ENCODE peak calls at places on chromosomes 12 and 14, in seven cellular contexts. One of them, this sample, is unnamed.

GRCh38 chr12:76242813-76243540 is 105.2 kb downstream of the BBS10 start:
- DNase-seq in epithelial cell of esophagus: no peak
- DNase-seq in BJ: no peak
- DNase-seq in ovary: no peak
- DNase-seq in left ventricle myocardium inferior: no peak
- DNase-seq in neural crest cell: no peak
- DNase-seq in SK-N-SH: no peak
- DNase-seq in this sample: no peak

GRCh38 chr12:14395059-14395778 is 29.7 kb downstream of the ATF7IP start:
- DNase-seq in epithelial cell of esophagus: no peak
- DNase-seq in BJ: no peak
- DNase-seq in ovary: no peak
- DNase-seq in left ventricle myocardium inferior: no peak
- DNase-seq in neural crest cell: no peak
- DNase-seq in SK-N-SH: no peak
- DNase-seq in this sample: no peak

GRCh38 chr12:17357396-17357795 is 732.6 kb downstream of the RERGL start:
- DNase-seq in epithelial cell of esophagus: no peak
- DNase-seq in BJ: no peak
- DNase-seq in ovary: no peak
- DNase-seq in left ventricle myocardium inferior: no peak
- DNase-seq in neural crest cell: no peak
- DNase-seq in SK-N-SH: no peak
- DNase-seq in this sample: peak; percentile 7

GRCh38 chr12:32140867-32141266 is 34.2 kb downstream of the BICD1 start:
- DNase-seq in epithelial cell of esophagus: no peak
- DNase-seq in BJ: no peak
- DNase-seq in ovary: no peak
- DNase-seq in left ventricle myocardium inferior: no peak
- DNase-seq in neural crest cell: no peak
- DNase-seq in SK-N-SH: no peak
- DNase-seq in this sample: no peak

GRCh38 chr12:75666980-75667359 is 155.6 kb upstream of the KRR1 start:
- DNase-seq in epithelial cell of esophagus: no peak
- DNase-seq in BJ: peak; percentile 35
- DNase-seq in ovary: no peak
- DNase-seq in left ventricle myocardium inferior: no peak
- DNase-seq in neural crest cell: no peak
- DNase-seq in SK-N-SH: no peak
- DNase-seq in this sample: no peak

GRCh38 chr12:4214912-4215861 is 58.4 kb upstream of the CCND2 start:
- DNase-seq in epithelial cell of esophagus: peak; percentile 64
- DNase-seq in BJ: no peak
- DNase-seq in ovary: no peak
- DNase-seq in left ventricle myocardium inferior: peak; percentile 71
- DNase-seq in neural crest cell: no peak
- DNase-seq in SK-N-SH: no peak
- DNase-seq in this sample: no peak

GRCh38 chr14:38129192-38129591 is 78.5 kb upstream of the SSTR1 start:
- DNase-seq in epithelial cell of esophagus: no peak
- DNase-seq in BJ: no peak
- DNase-seq in ovary: no peak
- DNase-seq in left ventricle myocardium inferior: no peak
- DNase-seq in neural crest cell: no peak
- DNase-seq in SK-N-SH: no peak
- DNase-seq in this sample: no peak

GRCh38 chr14:95255487-95255886 is 64.2 kb downstream of the CLMN start:
- DNase-seq in epithelial cell of esophagus: peak; percentile 93
- DNase-seq in BJ: no peak
- DNase-seq in ovary: no peak
- DNase-seq in left ventricle myocardium inferior: no peak
- DNase-seq in neural crest cell: peak; percentile 58
- DNase-seq in SK-N-SH: no peak
- DNase-seq in this sample: peak; percentile 57

GRCh38 chr12:95215925-95216324 is 1.3 kb downstream of the FGD6 start:
- DNase-seq in epithelial cell of esophagus: peak; percentile 67
- DNase-seq in BJ: no peak
- DNase-seq in ovary: no peak
- DNase-seq in left ventricle myocardium inferior: no peak
- DNase-seq in neural crest cell: no peak
- DNase-seq in SK-N-SH: no peak
- DNase-seq in this sample: no peak

GRCh38 chr12:4604684-4605193 is 42.7 kb downstream of the DYRK4 start:
- DNase-seq in epithelial cell of esophagus: peak; percentile 91
- DNase-seq in BJ: peak; percentile 44
- DNase-seq in ovary: peak; percentile 70
- DNase-seq in left ventricle myocardium inferior: peak; percentile 64
- DNase-seq in neural crest cell: peak; percentile 80
- DNase-seq in SK-N-SH: peak; percentile 72
- DNase-seq in this sample: peak; percentile 81

GRCh38 chr12:55993454-55993853 is 3.6 kb upstream of the SUOX start:
- DNase-seq in epithelial cell of esophagus: no peak
- DNase-seq in BJ: no peak
- DNase-seq in ovary: no peak
- DNase-seq in left ventricle myocardium inferior: no peak
- DNase-seq in neural crest cell: no peak
- DNase-seq in SK-N-SH: no peak
- DNase-seq in this sample: no peak

GRCh38 chr12:39619660-39620433 is at the start of gene ABCD2:
- DNase-seq in epithelial cell of esophagus: peak; percentile 60
- DNase-seq in BJ: peak; percentile 29
- DNase-seq in ovary: peak; percentile 32
- DNase-seq in left ventricle myocardium inferior: peak; percentile 69
- DNase-seq in neural crest cell: peak; percentile 62
- DNase-seq in SK-N-SH: peak; percentile 73
- DNase-seq in this sample: peak; percentile 66

GRCh38 chr12:2092890-2093289 is 40.1 kb downstream of the CACNA1C start:
- DNase-seq in epithelial cell of esophagus: no peak
- DNase-seq in BJ: no peak
- DNase-seq in ovary: no peak
- DNase-seq in left ventricle myocardium inferior: peak; percentile 61
- DNase-seq in neural crest cell: no peak
- DNase-seq in SK-N-SH: no peak
- DNase-seq in this sample: no peak

GRCh38 chr12:5402536-5402935 is 29.4 kb upstream of the NTF3 start:
- DNase-seq in epithelial cell of esophagus: no peak
- DNase-seq in BJ: no peak
- DNase-seq in ovary: no peak
- DNase-seq in left ventricle myocardium inferior: no peak
- DNase-seq in neural crest cell: no peak
- DNase-seq in SK-N-SH: no peak
- DNase-seq in this sample: no peak

GRCh38 chr12:28164644-28165313 is 25.5 kb upstream of the CCDC91 start:
- DNase-seq in epithelial cell of esophagus: peak; percentile 43
- DNase-seq in BJ: no peak
- DNase-seq in ovary: no peak
- DNase-seq in left ventricle myocardium inferior: no peak
- DNase-seq in neural crest cell: no peak
- DNase-seq in SK-N-SH: no peak
- DNase-seq in this sample: no peak

GRCh38 chr12:120190386-120190785 is 4.1 kb downstream of the GCN1 start:
- DNase-seq in epithelial cell of esophagus: no peak
- DNase-seq in BJ: no peak
- DNase-seq in ovary: no peak
- DNase-seq in left ventricle myocardium inferior: no peak
- DNase-seq in neural crest cell: no peak
- DNase-seq in SK-N-SH: no peak
- DNase-seq in this sample: no peak

GRCh38 chr12:96401061-96401871 is 1.0 kb upstream of the CDK17 start:
- DNase-seq in epithelial cell of esophagus: peak; percentile 62
- DNase-seq in BJ: peak; percentile 60
- DNase-seq in ovary: no peak
- DNase-seq in left ventricle myocardium inferior: no peak
- DNase-seq in neural crest cell: no peak
- DNase-seq in SK-N-SH: peak; percentile 52
- DNase-seq in this sample: no peak

GRCh38 chr14:76267322-76268012 is 108.5 kb upstream of the ESRRB start:
- DNase-seq in epithelial cell of esophagus: peak; percentile 10
- DNase-seq in BJ: no peak
- DNase-seq in ovary: peak; percentile 70
- DNase-seq in left ventricle myocardium inferior: peak; percentile 68
- DNase-seq in neural crest cell: peak; percentile 24
- DNase-seq in SK-N-SH: peak; percentile 73
- DNase-seq in this sample: peak; percentile 50

GRCh38 chr12:56808954-56809353 is 45.8 kb downstream of the HSD17B6 start:
- DNase-seq in epithelial cell of esophagus: peak; percentile 14
- DNase-seq in BJ: no peak
- DNase-seq in ovary: no peak
- DNase-seq in left ventricle myocardium inferior: no peak
- DNase-seq in neural crest cell: no peak
- DNase-seq in SK-N-SH: no peak
- DNase-seq in this sample: no peak

GRCh38 chr12:53586745-53587144 is 39.4 kb downstream of the ATF7 start:
- DNase-seq in epithelial cell of esophagus: peak; percentile 18
- DNase-seq in BJ: no peak
- DNase-seq in ovary: no peak
- DNase-seq in left ventricle myocardium inferior: no peak
- DNase-seq in neural crest cell: no peak
- DNase-seq in SK-N-SH: no peak
- DNase-seq in this sample: no peak

GRCh38 chr12:67241482-67241881 is 27.7 kb upstream of the CAND1 start:
- DNase-seq in epithelial cell of esophagus: peak; percentile 24
- DNase-seq in BJ: no peak
- DNase-seq in ovary: no peak
- DNase-seq in left ventricle myocardium inferior: no peak
- DNase-seq in neural crest cell: no peak
- DNase-seq in SK-N-SH: no peak
- DNase-seq in this sample: no peak

GRCh38 chr14:99793213-99794155 is at the start of gene EML1:
- DNase-seq in epithelial cell of esophagus: peak; percentile 66
- DNase-seq in BJ: no peak
- DNase-seq in ovary: peak; percentile 90
- DNase-seq in left ventricle myocardium inferior: peak; percentile 82
- DNase-seq in neural crest cell: peak; percentile 77
- DNase-seq in SK-N-SH: peak; percentile 99
- DNase-seq in this sample: peak; percentile 94

GRCh38 chr14:43184540-43184939 is 1322.5 kb downstream of the FSCB start:
- DNase-seq in epithelial cell of esophagus: no peak
- DNase-seq in BJ: no peak
- DNase-seq in ovary: no peak
- DNase-seq in left ventricle myocardium inferior: no peak
- DNase-seq in neural crest cell: no peak
- DNase-seq in SK-N-SH: no peak
- DNase-seq in this sample: no peak

GRCh38 chr12:82968644-82969339 is 282.1 kb downstream of the TMTC2 start:
- DNase-seq in epithelial cell of esophagus: no peak
- DNase-seq in BJ: no peak
- DNase-seq in ovary: no peak
- DNase-seq in left ventricle myocardium inferior: no peak
- DNase-seq in neural crest cell: no peak
- DNase-seq in SK-N-SH: peak; percentile 63
- DNase-seq in this sample: no peak

GRCh38 chr12:132239796-132240668 is 89.4 kb downstream of the GALNT9 start:
- DNase-seq in epithelial cell of esophagus: no peak
- DNase-seq in BJ: no peak
- DNase-seq in ovary: no peak
- DNase-seq in left ventricle myocardium inferior: no peak
- DNase-seq in neural crest cell: no peak
- DNase-seq in SK-N-SH: no peak
- DNase-seq in this sample: no peak

GRCh38 chr12:89692442-89692841 is 16.2 kb downstream of the ATP2B1 start:
- DNase-seq in epithelial cell of esophagus: no peak
- DNase-seq in BJ: no peak
- DNase-seq in ovary: no peak
- DNase-seq in left ventricle myocardium inferior: no peak
- DNase-seq in neural crest cell: no peak
- DNase-seq in SK-N-SH: no peak
- DNase-seq in this sample: no peak

GRCh38 chr12:89695100-89695499 is 13.5 kb downstream of the ATP2B1 start:
- DNase-seq in epithelial cell of esophagus: peak; percentile 66
- DNase-seq in BJ: no peak
- DNase-seq in ovary: no peak
- DNase-seq in left ventricle myocardium inferior: no peak
- DNase-seq in neural crest cell: no peak
- DNase-seq in SK-N-SH: no peak
- DNase-seq in this sample: no peak

GRCh38 chr12:89695830-89696229 is 12.8 kb downstream of the ATP2B1 start:
- DNase-seq in epithelial cell of esophagus: no peak
- DNase-seq in BJ: no peak
- DNase-seq in ovary: no peak
- DNase-seq in left ventricle myocardium inferior: no peak
- DNase-seq in neural crest cell: no peak
- DNase-seq in SK-N-SH: no peak
- DNase-seq in this sample: no peak

GRCh38 chr12:89693639-89694202 is 14.9 kb downstream of the ATP2B1 start:
- DNase-seq in epithelial cell of esophagus: no peak
- DNase-seq in BJ: no peak
- DNase-seq in ovary: no peak
- DNase-seq in left ventricle myocardium inferior: no peak
- DNase-seq in neural crest cell: no peak
- DNase-seq in SK-N-SH: no peak
- DNase-seq in this sample: no peak

GRCh38 chr12:89694542-89694941 is 14.1 kb downstream of the ATP2B1 start:
- DNase-seq in epithelial cell of esophagus: no peak
- DNase-seq in BJ: no peak
- DNase-seq in ovary: no peak
- DNase-seq in left ventricle myocardium inferior: no peak
- DNase-seq in neural crest cell: no peak
- DNase-seq in SK-N-SH: no peak
- DNase-seq in this sample: no peak
- TF ChIP-seq CTCF in epithelial cell of esophagus: no peak
- TF ChIP-seq CTCF in BJ: no peak
- TF ChIP-seq CTCF in ovary: no peak
- TF ChIP-seq CTCF in left ventricle myocardium inferior: no peak
- TF ChIP-seq CTCF in neural crest cell: no peak
- TF ChIP-seq CTCF in SK-N-SH: no peak
- TF ChIP-seq CTCF in this sample: no peak

GRCh38 chr14:73777420-73777819 is 63.2 kb upstream of the PNMA1 start:
- DNase-seq in epithelial cell of esophagus: peak; percentile 49
- DNase-seq in BJ: no peak
- DNase-seq in ovary: no peak
- DNase-seq in left ventricle myocardium inferior: no peak
- DNase-seq in neural crest cell: no peak
- DNase-seq in SK-N-SH: no peak
- DNase-seq in this sample: no peak
- TF ChIP-seq CTCF in epithelial cell of esophagus: peak; percentile 37
- TF ChIP-seq CTCF in BJ: no peak
- TF ChIP-seq CTCF in ovary: no peak
- TF ChIP-seq CTCF in left ventricle myocardium inferior: peak; percentile 19
- TF ChIP-seq CTCF in neural crest cell: no peak
- TF ChIP-seq CTCF in SK-N-SH: no peak
- TF ChIP-seq CTCF in this sample: no peak

DNA sequence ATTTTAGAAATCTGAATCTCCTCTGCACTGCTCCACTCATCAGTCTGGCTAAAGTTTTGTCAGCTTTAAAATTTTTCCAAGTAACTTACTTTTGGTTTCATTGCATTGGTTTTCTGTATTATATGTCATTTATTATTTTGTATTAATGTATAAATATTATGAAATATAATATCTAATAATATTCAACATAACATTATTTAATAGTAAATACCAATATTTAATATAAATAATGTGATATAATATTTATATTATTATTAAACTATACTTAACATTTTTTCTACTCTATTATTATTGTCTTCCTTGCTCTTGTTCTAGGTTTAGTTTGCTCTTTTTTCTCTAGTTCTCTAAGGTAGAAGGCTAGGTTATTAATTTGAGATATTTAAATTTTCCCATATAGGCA is 512.1 kb downstream of the AACS start:
- DNase-seq in epithelial cell of esophagus: no peak
- DNase-seq in BJ: no peak
- DNase-seq in ovary: no peak
- DNase-seq in left ventricle myocardium inferior: no peak
- DNase-seq in neural crest cell: no peak
- DNase-seq in SK-N-SH: no peak
- DNase-seq in this sample: no peak
- TF ChIP-seq CTCF in epithelial cell of esophagus: no peak
- TF ChIP-seq CTCF in BJ: no peak
- TF ChIP-seq CTCF in ovary: no peak
- TF ChIP-seq CTCF in left ventricle myocardium inferior: no peak
- TF ChIP-seq CTCF in neural crest cell: no peak
- TF ChIP-seq CTCF in SK-N-SH: no peak
- TF ChIP-seq CTCF in this sample: no peak

GRCh38 chr12:41264281-41264680 is 76.2 kb downstream of the PDZRN4 start:
- DNase-seq in epithelial cell of esophagus: peak; percentile 10
- DNase-seq in BJ: no peak
- DNase-seq in ovary: no peak
- DNase-seq in left ventricle myocardium inferior: no peak
- DNase-seq in neural crest cell: no peak
- DNase-seq in SK-N-SH: peak; percentile 36
- DNase-seq in this sample: no peak
- TF ChIP-seq CTCF in epithelial cell of esophagus: no peak
- TF ChIP-seq CTCF in BJ: peak; percentile 22
- TF ChIP-seq CTCF in ovary: no peak
- TF ChIP-seq CTCF in left ventricle myocardium inferior: peak; percentile 57
- TF ChIP-seq CTCF in neural crest cell: peak; percentile 70
- TF ChIP-seq CTCF in SK-N-SH: peak; percentile 59
- TF ChIP-seq CTCF in this sample: no peak